ENCODE peak calls at places on chromosomes 1 and 21, in four cellular contexts. One of them, this sample, is unnamed.

GRCh38 chr1:65003316-65003664 is 36.9 kb upstream of the JAK1 start:
- DNase-seq in transverse colon: no peak
- DNase-seq in IMR-90: no peak
- DNase-seq in uterus: no peak
- DNase-seq in this sample: no peak

GRCh38 chr21:40568756-40569155 is 278.2 kb downstream of the DSCAM start:
- DNase-seq in transverse colon: no peak
- DNase-seq in IMR-90: no peak
- DNase-seq in uterus: no peak
- DNase-seq in this sample: no peak

GRCh38 chr1:158371188-158371953 is 17.7 kb downstream of the CD1E start:
- DNase-seq in transverse colon: no peak
- DNase-seq in IMR-90: no peak
- DNase-seq in uterus: no peak
- DNase-seq in this sample: no peak

GRCh38 chr1:27392778-27393635 is 585 bp downstream of the GPR3 start:
- DNase-seq in transverse colon: no peak
- DNase-seq in IMR-90: no peak
- DNase-seq in uterus: no peak
- DNase-seq in this sample: no peak

GRCh38 chr21:42698730-42699129 is 45.3 kb downstream of the PDE9A start:
- DNase-seq in transverse colon: no peak
- DNase-seq in IMR-90: no peak
- DNase-seq in uterus: no peak
- DNase-seq in this sample: no peak

GRCh38 chr1:31216016-31216415 is 23.7 kb downstream of the NKAIN1 start:
- DNase-seq in transverse colon: peak
- DNase-seq in IMR-90: peak
- DNase-seq in uterus: peak
- DNase-seq in this sample: no peak

GRCh38 chr1:53685272-53686051 is 53.5 kb downstream of the GLIS1 start:
- DNase-seq in transverse colon: no peak
- DNase-seq in IMR-90: peak
- DNase-seq in uterus: no peak
- DNase-seq in this sample: peak

GRCh38 chr1:151720974-151721787 is at the start of gene RIIAD1:
- DNase-seq in transverse colon: no peak
- DNase-seq in IMR-90: no peak
- DNase-seq in uterus: peak
- DNase-seq in this sample: peak

GRCh38 chr1:94095744-94096469 is 25.0 kb downstream of the ABCA4 start:
- DNase-seq in transverse colon: no peak
- DNase-seq in IMR-90: peak
- DNase-seq in uterus: peak
- DNase-seq in this sample: no peak

GRCh38 chr1:68542586-68542985 is 45.7 kb upstream of the DEPDC1 start:
- DNase-seq in transverse colon: no peak
- DNase-seq in IMR-90: no peak
- DNase-seq in uterus: no peak
- DNase-seq in this sample: no peak

GRCh38 chr1:192474080-192474683 is 101.4 kb upstream of the RGS1 start:
- DNase-seq in transverse colon: no peak
- DNase-seq in IMR-90: peak
- DNase-seq in uterus: no peak
- DNase-seq in this sample: no peak

GRCh38 chr1:44826375-44827196 is 16.5 kb downstream of the PTCH2 start:
- DNase-seq in transverse colon: peak
- DNase-seq in IMR-90: no peak
- DNase-seq in uterus: no peak
- DNase-seq in this sample: peak

GRCh38 chr1:156963621-156964020 is 43.2 kb downstream of the LRRC71 start:
- DNase-seq in transverse colon: no peak
- DNase-seq in IMR-90: no peak
- DNase-seq in uterus: no peak
- DNase-seq in this sample: peak

GRCh38 chr21:25515484-25516405 is 91.5 kb downstream of the MRPL39 start:
- DNase-seq in transverse colon: no peak
- DNase-seq in IMR-90: peak
- DNase-seq in uterus: no peak
- DNase-seq in this sample: no peak

GRCh38 chr1:51733793-51734522 is 117.1 kb downstream of the OSBPL9 start:
- DNase-seq in transverse colon: no peak
- DNase-seq in IMR-90: no peak
- DNase-seq in uterus: no peak
- DNase-seq in this sample: no peak

GRCh38 chr1:171343727-171344472 is 29.9 kb downstream of the FMO4 start:
- DNase-seq in transverse colon: no peak
- DNase-seq in IMR-90: no peak
- DNase-seq in uterus: no peak
- DNase-seq in this sample: no peak

GRCh38 chr1:117608213-117608612 is 2.4 kb downstream of the TENT5C start:
- DNase-seq in transverse colon: no peak
- DNase-seq in IMR-90: no peak
- DNase-seq in uterus: no peak
- DNase-seq in this sample: no peak

GRCh38 chr1:200831091-200831490 is 41.7 kb upstream of the GPR25 start:
- DNase-seq in transverse colon: no peak
- DNase-seq in IMR-90: no peak
- DNase-seq in uterus: no peak
- DNase-seq in this sample: no peak

GRCh38 chr1:223652436-223652901 is 13.0 kb downstream of the CAPN8 start:
- DNase-seq in transverse colon: no peak
- DNase-seq in IMR-90: no peak
- DNase-seq in uterus: no peak
- DNase-seq in this sample: no peak

GRCh38 chr1:197017558-197018146 is 40.3 kb downstream of the CFHR5 start:
- DNase-seq in transverse colon: no peak
- DNase-seq in IMR-90: no peak
- DNase-seq in uterus: peak
- DNase-seq in this sample: no peak

GRCh38 chr1:63143482-63143881 is 178.9 kb upstream of the FOXD3 start:
- DNase-seq in transverse colon: no peak
- DNase-seq in IMR-90: no peak
- DNase-seq in uterus: no peak
- DNase-seq in this sample: no peak

GRCh38 chr1:226656601-226657277 is 82.3 kb downstream of the ITPKB start:
- DNase-seq in transverse colon: peak
- DNase-seq in IMR-90: peak
- DNase-seq in uterus: no peak
- DNase-seq in this sample: no peak

GRCh38 chr1:99969729-99970591 is at the start of gene SLC35A3:
- DNase-seq in transverse colon: peak
- DNase-seq in IMR-90: peak
- DNase-seq in uterus: peak
- DNase-seq in this sample: peak

GRCh38 chr1:228471762-228472398 is 15.3 kb upstream of the RNF187 start:
- DNase-seq in transverse colon: no peak
- DNase-seq in IMR-90: peak
- DNase-seq in uterus: no peak
- DNase-seq in this sample: no peak

GRCh38 chr1:101105877-101106276 is 80.3 kb upstream of the DPH5 start:
- DNase-seq in transverse colon: no peak
- DNase-seq in IMR-90: peak
- DNase-seq in uterus: no peak
- DNase-seq in this sample: no peak

GRCh38 chr1:100539836-100540536 is 2.0 kb downstream of the GPR88 start:
- DNase-seq in transverse colon: no peak
- DNase-seq in IMR-90: peak
- DNase-seq in uterus: no peak
- DNase-seq in this sample: no peak

GRCh38 chr1:6448749-6449631 is 17.0 kb downstream of the TNFRSF25 start:
- DNase-seq in transverse colon: peak
- DNase-seq in IMR-90: no peak
- DNase-seq in uterus: no peak
- DNase-seq in this sample: no peak

GRCh38 chr1:225565845-225566244 is 87.1 kb downstream of the ENAH start:
- DNase-seq in transverse colon: no peak
- DNase-seq in IMR-90: no peak
- DNase-seq in uterus: no peak
- DNase-seq in this sample: peak

GRCh38 chr21:18161841-18162240 is 82.8 kb upstream of the CHODL start:
- DNase-seq in transverse colon: no peak
- DNase-seq in IMR-90: no peak
- DNase-seq in uterus: no peak
- DNase-seq in this sample: no peak

DNA sequence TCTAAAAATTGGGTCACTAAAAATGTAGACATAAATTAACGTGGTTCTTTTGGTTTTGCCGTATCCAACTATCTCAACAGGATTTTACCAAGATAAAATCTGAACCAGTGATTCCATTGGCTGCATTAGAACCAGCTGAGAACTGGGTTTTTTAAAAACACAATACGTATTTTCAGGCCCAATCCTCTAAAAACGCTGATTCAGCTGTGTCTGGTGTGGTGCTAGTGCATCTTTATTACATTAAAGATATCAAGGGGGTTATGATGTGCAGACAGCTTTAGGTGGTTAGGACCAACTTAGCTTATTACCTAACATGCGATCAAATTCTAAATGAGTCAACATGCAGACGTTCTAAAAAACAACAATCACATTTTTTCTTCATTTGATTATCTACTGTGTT is 32.0 kb upstream of the EXO1 start:
- DNase-seq in transverse colon: no peak
- DNase-seq in IMR-90: no peak
- DNase-seq in uterus: no peak
- DNase-seq in this sample: no peak
- TF ChIP-seq POLR2A in transverse colon: no peak
- TF ChIP-seq POLR2A in IMR-90: no peak
- TF ChIP-seq POLR2A in uterus: no peak
- TF ChIP-seq POLR2A in this sample: no peak

GRCh38 chr1:41999884-42000283 is 81.2 kb upstream of the HIVEP3 start:
- DNase-seq in transverse colon: no peak
- DNase-seq in IMR-90: no peak
- DNase-seq in uterus: no peak
- DNase-seq in this sample: no peak
- H3K4me3 ChIP-seq in transverse colon: no peak
- H3K4me3 ChIP-seq in IMR-90: no peak
- H3K4me3 ChIP-seq in uterus: no peak
- H3K4me3 ChIP-seq in this sample: no peak

DNA sequence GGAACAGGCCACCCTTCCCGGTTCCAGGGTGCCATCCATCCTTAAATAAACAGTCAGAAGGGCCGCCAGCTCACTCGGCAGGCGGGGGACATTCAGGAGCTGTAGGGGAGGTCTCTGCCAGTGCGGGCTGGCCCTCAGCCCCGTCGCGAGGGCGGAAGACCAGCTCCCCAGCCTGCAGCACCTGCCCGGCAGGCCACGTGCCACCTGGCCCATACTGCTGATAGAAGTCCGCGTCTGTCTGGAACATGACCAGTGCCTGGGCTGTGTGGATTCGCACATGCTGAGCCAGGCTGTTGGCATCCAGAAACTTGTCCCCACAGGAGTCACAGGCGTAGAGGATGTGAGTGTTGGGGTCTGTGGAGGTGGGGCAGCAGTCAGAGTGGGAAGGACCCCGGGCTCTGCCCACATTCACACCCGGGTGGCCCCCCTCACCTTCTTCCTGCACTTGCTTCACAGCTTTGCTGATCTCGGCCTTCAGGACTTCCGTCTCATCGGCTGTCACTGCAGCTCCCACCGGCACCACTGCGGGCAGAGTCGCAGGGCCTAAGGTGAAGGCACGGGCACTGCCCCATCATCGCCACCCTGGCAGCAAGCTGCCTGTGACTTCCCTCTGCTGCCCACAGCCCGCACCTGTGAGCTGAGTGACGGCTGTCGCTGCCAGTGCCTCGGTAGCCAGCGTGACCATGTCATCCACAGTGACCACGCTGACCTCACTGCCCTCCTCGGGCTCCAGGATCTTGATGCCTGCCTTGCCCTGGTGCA is 33.8 kb downstream of the ZBTB17 start:
- DNase-seq in transverse colon: no peak
- DNase-seq in IMR-90: no peak
- DNase-seq in uterus: no peak
- DNase-seq in this sample: no peak
- H3K27ac ChIP-seq in transverse colon: no peak
- H3K27ac ChIP-seq in IMR-90: no peak
- H3K27ac ChIP-seq in uterus: no peak
- H3K27ac ChIP-seq in this sample: no peak

DNA sequence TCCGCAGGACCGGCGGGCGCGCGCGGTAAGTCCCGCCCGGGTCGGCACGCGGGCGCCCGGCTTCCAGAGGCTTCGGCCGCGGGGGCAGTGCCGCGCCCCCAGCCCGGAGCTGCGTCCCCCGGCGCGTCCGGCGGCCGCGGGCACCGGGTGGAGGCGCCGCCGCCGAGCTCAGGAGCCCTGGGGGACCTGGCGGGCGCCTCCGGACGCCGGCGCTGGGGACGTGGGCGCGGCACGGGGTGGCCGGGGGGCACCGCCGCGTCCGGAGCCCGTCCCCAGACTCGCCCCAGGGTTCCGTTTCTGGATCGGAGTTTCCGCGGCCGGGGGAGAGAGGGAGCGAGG is 280 bp downstream of the NBL1 start:
- DNase-seq in transverse colon: no peak
- DNase-seq in IMR-90: no peak
- DNase-seq in uterus: no peak
- DNase-seq in this sample: no peak
- TF ChIP-seq POLR2A in transverse colon: no peak
- TF ChIP-seq POLR2A in IMR-90: no peak
- TF ChIP-seq POLR2A in uterus: no peak
- TF ChIP-seq POLR2A in this sample: no peak

GRCh38 chr1:242690849-242691602 is 166.5 kb upstream of the PLD5 start:
- DNase-seq in transverse colon: no peak
- DNase-seq in IMR-90: no peak
- DNase-seq in uterus: no peak
- DNase-seq in this sample: no peak
- H3K4me3 ChIP-seq in transverse colon: no peak
- H3K4me3 ChIP-seq in IMR-90: no peak
- H3K4me3 ChIP-seq in uterus: no peak
- H3K4me3 ChIP-seq in this sample: no peak

DNA sequence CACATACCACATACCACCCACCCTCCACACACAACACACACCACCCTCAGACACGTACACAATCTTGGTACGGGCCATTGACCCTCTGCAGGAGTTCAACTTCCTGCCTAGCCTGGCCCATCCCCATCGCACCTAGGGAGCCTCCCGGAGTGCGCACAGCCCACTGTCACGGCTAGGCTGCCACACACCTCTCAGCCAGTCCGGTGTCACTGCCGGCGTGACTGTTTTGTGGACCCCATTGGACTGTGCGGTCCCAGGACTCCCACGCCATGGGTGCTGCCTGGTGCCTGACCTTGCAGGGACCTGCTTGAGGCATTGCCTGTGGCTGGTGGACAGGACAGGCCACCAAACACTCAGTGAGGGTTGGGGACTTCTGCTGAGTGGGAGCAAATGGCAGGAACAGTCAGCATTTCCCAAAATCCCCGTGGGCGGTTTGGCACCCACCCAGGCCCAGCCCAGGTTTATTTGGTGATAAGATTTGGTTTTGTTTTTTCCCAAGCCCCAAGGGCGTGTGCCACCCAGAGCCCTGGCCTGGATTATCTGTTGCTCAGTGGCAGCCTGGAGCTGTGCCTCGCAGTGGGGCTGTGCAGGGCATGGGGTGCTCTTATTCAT is 27.7 kb downstream of the RAB7B start:
- DNase-seq in transverse colon: no peak
- DNase-seq in IMR-90: no peak
- DNase-seq in uterus: no peak
- DNase-seq in this sample: peak
- H3K27ac ChIP-seq in transverse colon: no peak
- H3K27ac ChIP-seq in IMR-90: no peak
- H3K27ac ChIP-seq in uterus: no peak
- H3K27ac ChIP-seq in this sample: no peak

This sample was measured in upper lobe of left lung.